ENCODE peak calls at places on chromosomes 7 and 10, in five cellular contexts. D is neuronal stem cell, L is mesenchymal stem cell, T is trophoblast cell, J is H9. C is an unnamed sample.

GRCh38 chr7:152173372-152174070 is 148.0 kb downstream of the GALNT11 start:
- DNase-seq in D (no peak), L (no peak), T (peak; percentile 94), J (no peak), C (no peak)

GRCh38 chr10:123472606-123473005 is 193.5 kb upstream of the GPR26 start:
- DNase-seq in D (peak; percentile 18), L (no peak), T (no peak), J (peak; percentile 62), C (peak; percentile 67)

GRCh38 chr7:52289247-52289646 is 746.2 kb upstream of the POM121L12 start:
- DNase-seq in D (no peak), L (no peak), T (no peak), J (no peak), C (no peak)

GRCh38 chr7:380226-380550 is 90.2 kb downstream of the FOXL3 start:
- DNase-seq in D (peak; percentile 46), L (peak; percentile 5), T (no peak), J (peak; percentile 44), C (no peak)

GRCh38 chr10:46554166-46554781 is 2.2 kb downstream of the GPRIN2 start:
- DNase-seq in D (no peak), L (no peak), T (no peak), J (peak; percentile 10), C (no peak)

GRCh38 chr7:158377800-158378623 is 209.6 kb downstream of the PTPRN2 start:
- DNase-seq in D (no peak), L (no peak), T (no peak), J (no peak), C (no peak)

GRCh38 chr10:30691601-30692015 is 62.1 kb upstream of the LYZL2 start:
- DNase-seq in D (no peak), L (no peak), T (no peak), J (no peak), C (no peak)

GRCh38 chr7:93011351-93012294 is 106.2 kb downstream of the SAMD9 start:
- DNase-seq in D (no peak), L (peak; percentile 90), T (peak; percentile 81), J (no peak), C (no peak)

GRCh38 chr7:100781255-100781654 is 46.1 kb downstream of the EPHB4 start:
- DNase-seq in D (no peak), L (no peak), T (no peak), J (no peak), C (no peak)

GRCh38 chr7:128165927-128166420 is 75.1 kb upstream of the LEP start:
- DNase-seq in D (no peak), L (no peak), T (no peak), J (no peak), C (no peak)

GRCh38 chr10:58969578-58969977 is 206.9 kb upstream of the PHYHIPL start:
- DNase-seq in D (no peak), L (no peak), T (no peak), J (no peak), C (no peak)

GRCh38 chr7:35436452-35436851 is 182.6 kb upstream of the TBX20 start:
- DNase-seq in D (no peak), L (no peak), T (no peak), J (no peak), C (no peak)

GRCh38 chr10:8975535-8975934 is 921.0 kb downstream of the GATA3 start:
- DNase-seq in D (no peak), L (no peak), T (no peak), J (no peak), C (no peak)

GRCh38 chr7:72098812-72099211 is 313.3 kb downstream of the CALN1 start:
- DNase-seq in D (no peak), L (no peak), T (no peak), J (no peak), C (no peak)

GRCh38 chr7:6168469-6168868 is 104.0 kb downstream of the CYTH3 start:
- DNase-seq in D (no peak), L (no peak), T (no peak), J (no peak), C (no peak)

GRCh38 chr7:151410405-151411390 is 860 bp upstream of the WDR86 start:
- DNase-seq in D (peak; percentile 51), L (no peak), T (no peak), J (peak; percentile 68), C (no peak)

GRCh38 chr7:155481764-155482163 is 23.8 kb downstream of the EN2 start:
- DNase-seq in D (no peak), L (no peak), T (no peak), J (no peak), C (no peak)

GRCh38 chr10:124917939-124918830 is 23.7 kb upstream of the ZRANB1 start:
- DNase-seq in D (no peak), L (peak; percentile 62), T (no peak), J (no peak), C (no peak)

GRCh38 chr7:101126651-101127459 is at the start of gene SERPINE1:
- DNase-seq in D (no peak), L (peak; percentile 100), T (peak; percentile 95), J (peak; percentile 87), C (peak; percentile 73)

GRCh38 chr7:101299511-101300464 is 21.8 kb downstream of the IFT22 start:
- DNase-seq in D (no peak), L (peak; percentile 33), T (peak; percentile 27), J (peak; percentile 61), C (peak; percentile 73)

GRCh38 chr10:17216217-17216900 is 11.7 kb upstream of the VIM start:
- DNase-seq in D (no peak), L (peak; percentile 99), T (peak; percentile 58), J (peak; percentile 52), C (no peak)

GRCh38 chr7:30249986-30250774 is 34.2 kb upstream of the ZNRF2 start:
- DNase-seq in D (no peak), L (no peak), T (no peak), J (no peak), C (no peak)

GRCh38 chr7:135731131-135731530 is 3.1 kb upstream of the SLC13A4 start:
- DNase-seq in D (no peak), L (no peak), T (no peak), J (no peak), C (no peak)
- H2BK12ac ChIP-seq in D (no peak overlapping the region), L (no peak overlapping the region), T (no peak overlapping the region), J (no peak overlapping the region), C (no peak overlapping the region)

GRCh38 chr7:2022737-2023250 is 210.0 kb downstream of the MAD1L1 start:
- DNase-seq in D (no peak), L (no peak), T (no peak), J (no peak), C (no peak)

GRCh38 chr7:2025188-2025587 is 207.6 kb downstream of the MAD1L1 start:
- DNase-seq in D (no peak), L (no peak), T (no peak), J (no peak), C (no peak)

GRCh38 chr7:2028733-2029132 is 204.0 kb downstream of the MAD1L1 start:
- DNase-seq in D (no peak), L (no peak), T (no peak), J (no peak), C (no peak)

GRCh38 chr7:2022021-2022409 is 210.7 kb downstream of the MAD1L1 start:
- DNase-seq in D (no peak), L (no peak), T (no peak), J (no peak), C (no peak)

GRCh38 chr7:2024227-2024918 is 208.4 kb downstream of the MAD1L1 start:
- DNase-seq in D (no peak), L (peak; percentile 13), T (peak; percentile 29), J (no peak), C (no peak)
- H2BK12ac ChIP-seq in D (no peak overlapping the region), L (no peak overlapping the region), T (no peak overlapping the region), J (no peak overlapping the region), C (no peak overlapping the region)

DNA sequence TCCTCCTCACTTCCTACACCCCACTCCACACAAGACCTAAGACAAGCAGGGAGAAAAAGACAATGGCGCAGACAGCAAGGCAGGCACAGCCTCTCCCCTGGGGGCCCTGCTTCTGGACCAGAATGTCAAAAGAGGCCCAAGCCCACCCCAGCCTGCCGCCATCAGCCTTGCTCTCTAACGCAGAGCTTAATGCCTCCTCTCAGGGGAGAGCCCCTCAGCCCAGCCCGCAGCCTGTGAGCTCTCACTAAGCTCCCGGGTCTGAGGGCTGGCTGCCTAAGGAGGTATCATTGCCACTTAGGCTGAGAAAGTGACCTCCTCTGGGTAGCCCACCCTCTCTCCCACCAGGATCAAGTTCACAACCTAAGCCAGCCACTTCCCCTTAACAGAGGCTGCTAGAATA is 16.7 kb downstream of the SLIT1 start:
- DNase-seq in D (no peak), L (no peak), T (no peak), J (no peak), C (no peak)
- H2BK12ac ChIP-seq in D (no peak overlapping the region), L (no peak overlapping the region), T (no peak overlapping the region), J (no peak overlapping the region), C (no peak overlapping the region)

GRCh38 chr7:23443974-23444373 is 26.3 kb downstream of the IGF2BP3 start:
- DNase-seq in D (no peak), L (no peak), T (no peak), J (no peak), C (no peak)

GRCh38 chr7:23445326-23445725 is 25.0 kb downstream of the IGF2BP3 start:
- DNase-seq in D (no peak), L (peak; percentile 38), T (peak; percentile 50), J (no peak), C (no peak)

GRCh38 chr7:23454880-23455526 is 15.3 kb downstream of the IGF2BP3 start:
- DNase-seq in D (no peak), L (no peak), T (peak; percentile 47), J (no peak), C (no peak)

GRCh38 chr7:23450518-23450917 is 19.8 kb downstream of the IGF2BP3 start:
- DNase-seq in D (no peak), L (no peak), T (no peak), J (no peak), C (no peak)

DNA sequence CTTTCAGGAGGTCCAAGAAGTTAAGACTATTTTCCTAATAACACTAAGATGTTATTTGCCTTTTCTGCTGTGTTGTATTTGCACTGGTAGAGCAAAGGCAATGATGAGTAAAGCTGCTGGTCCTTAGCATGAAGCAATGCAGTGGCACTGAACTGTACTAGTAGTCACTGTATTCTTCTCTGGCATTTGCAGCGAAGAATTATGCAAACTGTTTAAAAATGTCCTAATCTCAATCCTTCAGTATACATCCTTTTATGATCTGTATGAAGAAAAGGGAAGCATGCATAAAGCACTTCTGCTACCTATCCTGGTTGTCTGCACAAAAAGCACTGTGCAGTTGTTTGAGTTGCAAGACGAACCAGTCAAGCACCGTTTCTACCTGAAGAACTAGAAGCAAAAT is 20.4 kb downstream of the IGF2BP3 start:
- DNase-seq in D (no peak), L (no peak), T (peak; percentile 77), J (no peak), C (no peak)
- H2BK12ac ChIP-seq in D (no peak overlapping the region), L (no peak overlapping the region), T (no peak overlapping the region), J (no peak overlapping the region), C (no peak overlapping the region)

DNA sequence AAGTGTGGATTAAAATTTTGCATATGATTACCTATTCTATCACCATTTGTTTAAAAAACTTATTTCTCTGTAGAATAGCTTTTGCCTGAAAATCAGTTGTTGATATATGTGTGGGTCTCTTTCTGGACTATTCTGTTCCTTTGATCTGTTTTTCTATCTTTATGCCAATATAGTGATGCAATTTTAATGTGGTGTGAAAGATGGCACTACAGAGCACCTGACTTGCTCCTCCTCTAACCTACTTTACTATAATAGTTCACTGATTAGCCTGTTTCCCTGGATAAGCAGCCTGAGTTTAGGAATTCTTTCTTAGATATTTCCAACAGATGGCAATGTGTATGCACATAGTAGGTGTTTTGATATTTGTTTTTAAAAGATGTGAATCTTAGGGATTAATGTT is 294.5 kb downstream of the AUTS2 start:
- DNase-seq in D (no peak), L (no peak), T (no peak), J (no peak), C (no peak)
- H2BK12ac ChIP-seq in D (no peak overlapping the region), L (no peak overlapping the region), T (no peak overlapping the region), J (no peak overlapping the region), C (no peak overlapping the region)

C was measured in H1.